ENCODE peak calls at places on chromosome 19, in eight cellular contexts. H, C, O, R, D, V, I and F are unnamed samples.
A peak's percentile ranks its signal among the peaks of the same experiment; 100 is the strongest.

GRCh38 chr19:54316746-54317107 is 3.8 kb upstream of the LILRA5 start:
- DNase-seq in H (no peak), R (no peak), D (no peak), O (no peak), I (no peak), C (no peak), V (no peak), F (no peak)

GRCh38 chr19:55212447-55212846 is 3.1 kb upstream of the PTPRH start:
- DNase-seq in H (no peak), V (no peak), R (no peak), D (no peak), I (no peak), C (no peak), O (peak; percentile 28), F (no peak)

GRCh38 chr19:24141612-24142011 is 54.6 kb downstream of the ZNF254 start:
- DNase-seq in C (no peak), I (no peak), O (no peak), D (no peak), V (no peak), R (no peak), H (no peak), F (no peak)

GRCh38 chr19:38252935-38253691 is 3.1 kb downstream of the PPP1R14A start:
- DNase-seq in D (no peak), R (no peak), C (no peak), I (no peak), O (no peak), V (no peak), H (no peak), F (no peak)

GRCh38 chr19:15936950-15937349 is 2.6 kb upstream of the CYP4F11 start:
- DNase-seq in O (no peak), I (no peak), H (no peak), R (no peak), D (no peak), C (no peak), V (no peak), F (no peak)

GRCh38 chr19:23527797-23528196 is 132.5 kb upstream of the ZNF91 start:
- DNase-seq in I (no peak), H (no peak), V (no peak), R (no peak), C (peak; percentile 22), O (no peak), D (no peak), F (no peak)

GRCh38 chr19:495440-496332 is 600 bp upstream of the MADCAM1 start:
- DNase-seq in O (no peak), I (peak; percentile 49), D (no peak), V (no peak), R (no peak), H (no peak), C (peak; percentile 28), F (no peak)

GRCh38 chr19:17687141-17687856 is 855 bp downstream of the UNC13A start:
- DNase-seq in I (no peak), R (no peak), H (no peak), O (no peak), C (no peak), V (no peak), D (no peak), F (no peak)

GRCh38 chr19:43316591-43317319 is 36.7 kb upstream of the CD177 start:
- DNase-seq in V (no peak), H (no peak), O (no peak), D (no peak), I (peak; percentile 40), R (no peak), C (no peak), F (no peak)

GRCh38 chr19:19858751-19859150 is 6.9 kb upstream of the ZNF253 start:
- DNase-seq in V (no peak), D (no peak), I (no peak), C (no peak), H (no peak), R (no peak), O (no peak), F (no peak)

GRCh38 chr19:37594982-37595382 is 306 bp downstream of the ZNF540 start:
- DNase-seq in R (peak; percentile 29), I (peak; percentile 55), V (peak; percentile 54), D (peak; percentile 44), C (peak; percentile 73), H (peak; percentile 2), O (no peak), F (no peak)

GRCh38 chr19:19523177-19523576 is 5.5 kb upstream of the YJEFN3 start:
- DNase-seq in H (no peak), C (no peak), D (no peak), V (no peak), R (no peak), O (no peak), I (no peak), F (no peak)

GRCh38 chr19:42197375-42197817 is 20.1 kb downstream of the DEDD2 start:
- DNase-seq in C (no peak), I (no peak), D (no peak), V (no peak), H (no peak), O (no peak), R (no peak), F (no peak)

GRCh38 chr19:15421726-15422260 is 3.0 kb upstream of the AKAP8L start:
- DNase-seq in O (no peak), D (peak; percentile 27), C (no peak), V (no peak), I (no peak), H (no peak), R (no peak), F (no peak)

GRCh38 chr19:5487222-5487621 is 32.0 kb downstream of the ZNRF4 start:
- DNase-seq in V (no peak), R (no peak), C (no peak), O (no peak), I (no peak), D (no peak), H (no peak), F (no peak)

GRCh38 chr19:49512970-49513745 is 697 bp downstream of the FCGRT start:
- DNase-seq in V (peak; percentile 46), C (no peak), D (peak; percentile 26), I (no peak), R (no peak), O (peak; percentile 7), H (no peak), F (no peak)

GRCh38 chr19:556611-557382 is 12.9 kb downstream of the GZMM start:
- DNase-seq in D (no peak), O (no peak), R (no peak), H (no peak), C (no peak), I (no peak), V (no peak), F (no peak)

GRCh38 chr19:45498411-45499195 is at the start of gene PPM1N:
- DNase-seq in I (no peak), R (peak; percentile 47), H (no peak), D (peak; percentile 4), C (no peak), V (no peak), O (no peak), F (no peak)

GRCh38 chr19:35942235-35942634 is 6.1 kb downstream of the LRFN3 start:
- DNase-seq in C (no peak), R (no peak), D (no peak), O (no peak), V (no peak), I (no peak), H (no peak), F (no peak)

GRCh38 chr19:33344210-33344609 is 29.3 kb upstream of the CEBPG start:
- DNase-seq in R (no peak), O (no peak), I (peak; percentile 47), D (no peak), V (no peak), H (no peak), C (no peak), F (no peak)

GRCh38 chr19:29841559-29842367 is 30.0 kb downstream of the CCNE1 start:
- DNase-seq in R (no peak), C (peak; percentile 74), H (no peak), D (no peak), O (no peak), V (no peak), I (peak; percentile 28), F (no peak)

GRCh38 chr19:47226426-47227346 is 4.3 kb downstream of the BBC3 start:
- DNase-seq in R (no peak), I (peak; percentile 73), C (peak; percentile 65), D (no peak), O (peak; percentile 40), H (no peak), V (peak; percentile 85), F (no peak)

GRCh38 chr19:14019100-14019499 is 8.8 kb upstream of the RLN3 start:
- DNase-seq in V (no peak), I (no peak), R (no peak), H (no peak), D (no peak), O (no peak), C (no peak), F (no peak)

GRCh38 chr19:44807652-44808462 is 1.0 kb upstream of the BCAM start:
- DNase-seq in C (no peak), O (peak; percentile 26), D (no peak), I (peak; percentile 43), R (no peak), H (no peak), V (peak; percentile 27), F (no peak)

GRCh38 chr19:38719761-38720558 is 24.3 kb downstream of the CAPN12 start:
- DNase-seq in V (no peak), R (no peak), I (no peak), D (no peak), H (no peak), C (no peak), O (no peak), F (no peak)

GRCh38 chr19:17394891-17395415 is 957 bp upstream of the CCDC194 start:
- DNase-seq in D (no peak), C (no peak), V (peak; percentile 73), O (no peak), I (peak; percentile 33), R (peak; percentile 38), H (no peak), F (no peak)

GRCh38 chr19:17294051-17294891 is 9.0 kb downstream of the ABHD8 start:
- DNase-seq in V (no peak), R (no peak), I (no peak), C (no peak), D (no peak), O (no peak), H (no peak), F (no peak)

GRCh38 chr19:45598267-45599011 is 3.6 kb downstream of the GPR4 start:
- DNase-seq in D (no peak), H (no peak), C (no peak), I (peak; percentile 19), R (no peak), V (no peak), O (no peak), F (no peak)

GRCh38 chr19:38023245-38023644 is 116.2 kb downstream of the SIPA1L3 start:
- DNase-seq in V (no peak), I (peak; percentile 69), C (peak; percentile 48), O (no peak), R (no peak), D (no peak), H (no peak), F (no peak)

GRCh38 chr19:29525901-29526729 is at the start of gene VSTM2B:
- DNase-seq in I (no peak), R (no peak), H (no peak), D (no peak), C (no peak), O (no peak), V (no peak), F (no peak)

GRCh38 chr19:3404324-3405260 is 38.2 kb downstream of the NFIC start:
- DNase-seq in C (peak; percentile 88), I (peak; percentile 92), O (no peak), V (peak; percentile 75), R (no peak), D (no peak), H (peak; percentile 81), F (no peak)